ENCODE peak calls at places on chromosomes 12 and 14, in four cellular contexts. M is activated gamma-delta T cell treated with Interleukin-2 at 50 U/mL for 16 hours, X is AG04450, L is nucleus accumbens. W is an unnamed sample.

GRCh38 chr12:76374395-76375020 is 26.3 kb upstream of the BBS10 start:
- DNase-seq in M (no peak), X (no peak), L (no peak), W (no peak)

GRCh38 chr14:87309557-87309956 is 683.4 kb downstream of the GALC start:
- DNase-seq in M (no peak), X (no peak), L (no peak), W (no peak)

GRCh38 chr12:81644503-81644902 is 114.6 kb downstream of the PPFIA2 start:
- DNase-seq in M (no peak), X (no peak), L (no peak), W (no peak)

GRCh38 chr12:57611116-57611809 is at the start of gene ARHGEF25:
- DNase-seq in M (peak; percentile 35), X (no peak), L (no peak), W (peak; percentile 45)

GRCh38 chr12:2170376-2170775 is 117.6 kb downstream of the CACNA1C start:
- DNase-seq in M (no peak), X (no peak), L (no peak), W (no peak)

GRCh38 chr14:56002316-56002715 is 115.9 kb upstream of the PELI2 start:
- DNase-seq in M (no peak), X (no peak), L (no peak), W (no peak)

GRCh38 chr12:124457287-124458219 is 109.9 kb downstream of the NCOR2 start:
- DNase-seq in M (peak; percentile 33), X (no peak), L (peak; percentile 58), W (peak; percentile 23)

GRCh38 chr14:26415618-26416123 is 182.2 kb downstream of the NOVA1 start:
- DNase-seq in M (no peak), X (no peak), L (no peak), W (no peak)

GRCh38 chr14:36069535-36069900 is 107.0 kb downstream of the PTCSC3 start:
- DNase-seq in M (no peak), X (no peak), L (no peak), W (peak; percentile 11)

GRCh38 chr12:106030210-106031175 is 108.3 kb downstream of the NUAK1 start:
- DNase-seq in M (no peak), X (peak; percentile 82), L (no peak), W (no peak)

GRCh38 chr14:49621114-49621881 is 699 bp downstream of the MGAT2 start:
- DNase-seq in M (peak; percentile 56), X (no peak), L (no peak), W (peak; percentile 76)

GRCh38 chr12:26631846-26632245 is 201.1 kb downstream of the ITPR2 start:
- DNase-seq in M (no peak), X (no peak), L (no peak), W (no peak)

GRCh38 chr14:69708586-69709169 is 58.3 kb upstream of the SRSF5 start:
- DNase-seq in M (no peak), X (no peak), L (peak; percentile 21), W (no peak)

GRCh38 chr12:75954076-75954475 is 77.5 kb downstream of the PHLDA1 start:
- DNase-seq in M (no peak), X (peak; percentile 78), L (no peak), W (no peak)

GRCh38 chr12:58919271-58920101 is 818 bp downstream of the LRIG3 start:
- DNase-seq in M (no peak), X (no peak), L (no peak), W (no peak)

GRCh38 chr12:71865166-71865713 is 25.7 kb downstream of the TBC1D15 start:
- DNase-seq in M (no peak), X (peak; percentile 70), L (no peak), W (no peak)

GRCh38 chr12:108612788-108613282 is 15.0 kb upstream of the TMEM119 start:
- DNase-seq in M (no peak), X (no peak), L (no peak), W (no peak)

GRCh38 chr12:12668005-12668404 is 28.0 kb downstream of the GPR19 start:
- DNase-seq in M (no peak), X (no peak), L (no peak), W (no peak)

GRCh38 chr12:53064613-53065415 is 14.4 kb downstream of the SPRYD3 start:
- DNase-seq in M (no peak), X (no peak), L (no peak), W (no peak)